ENCODE peak calls at places on chromosomes 2 and 18, in ten cellular contexts. G is psoas muscle; S is IMR-90; D is fibroblast of lung; X is CMK; U is retina; O is stomach; Q is activated CD4-positive, alpha-beta T cell treated with anti-CD3 and anti-CD28 coated beads, Interleukin-2, amount 10 ng/mL, durations not matched to agents 7 days and 5 days; W is AG09309; E is T1000. P is an unnamed sample.

GRCh38 chr2:239919779-239920545 is 105.2 kb downstream of the NDUFA10 start:
- DNase-seq in W (no peak), X (no peak), G (no peak), Q (no peak), O (no peak), S (no peak), U (no peak), D (no peak), E (no peak), P (no peak)

GRCh38 chr2:5766621-5767020 is 74.4 kb downstream of the SOX11 start:
- DNase-seq in U (no peak), O (no peak), S (peak), W (no peak), G (no peak), X (no peak), Q (no peak), E (no peak), D (peak), P (no peak)

GRCh38 chr2:112662702-112663101 is 17.0 kb downstream of the SLC20A1 start:
- DNase-seq in O (no peak), U (no peak), E (no peak), X (no peak), G (no peak), S (no peak), D (no peak), Q (no peak), W (no peak), P (no peak)

GRCh38 chr18:53380063-53380639 is 844.3 kb downstream of the MBD2 start:
- DNase-seq in O (no peak), E (no peak), Q (no peak), D (peak), W (peak), S (peak), U (peak), X (no peak), G (no peak), P (peak)

GRCh38 chr2:115122701-115123100 is 680.3 kb downstream of the DPP10 start:
- DNase-seq in O (no peak), D (no peak), G (no peak), Q (no peak), E (peak), U (no peak), W (no peak), X (no peak), S (no peak), P (no peak)

GRCh38 chr18:65435529-65435928 is 315.3 kb upstream of the CDH7 start:
- DNase-seq in O (no peak), X (no peak), Q (no peak), D (no peak), W (no peak), S (no peak), E (no peak), U (no peak), G (no peak), P (no peak)

GRCh38 chr18:31120594-31120993 is 18.4 kb upstream of the DSC2 start:
- DNase-seq in X (no peak), U (no peak), W (no peak), O (no peak), E (no peak), S (no peak), D (no peak), Q (no peak), G (no peak), P (no peak)

GRCh38 chr2:26850002-26850431 is 2.1 kb downstream of the DPYSL5 start:
- DNase-seq in E (no peak), O (no peak), S (no peak), U (peak), D (no peak), G (no peak), W (no peak), X (no peak), Q (no peak), P (no peak)

GRCh38 chr2:88538362-88538917 is 85.9 kb upstream of the FOXI3 start:
- DNase-seq in E (no peak), O (no peak), G (no peak), X (no peak), U (no peak), S (no peak), Q (no peak), W (no peak), D (no peak), P (no peak)

GRCh38 chr2:124018894-124019293 is 6.2 kb upstream of the CNTNAP5 start:
- DNase-seq in S (no peak), X (no peak), Q (no peak), O (no peak), G (no peak), E (no peak), D (no peak), W (no peak), U (no peak), P (no peak)

GRCh38 chr18:11976463-11976862 is 4.8 kb upstream of the IMPA2 start:
- DNase-seq in D (no peak), Q (no peak), G (no peak), X (no peak), S (no peak), O (no peak), W (no peak), E (no peak), U (no peak), P (no peak)

GRCh38 chr2:191533693-191534175 is 144.2 kb upstream of the NABP1 start:
- DNase-seq in G (no peak), Q (no peak), S (no peak), D (no peak), O (no peak), E (no peak), X (no peak), U (no peak), W (no peak), P (no peak)

GRCh38 chr2:235116885-235117492 is 165.2 kb downstream of the SH3BP4 start:
- DNase-seq in G (no peak), D (peak), O (no peak), U (no peak), E (no peak), W (no peak), S (peak), Q (no peak), X (no peak), P (peak)

GRCh38 chr18:61274561-61274960 is 58.7 kb upstream of the CDH20 start:
- DNase-seq in O (no peak), U (no peak), G (no peak), S (no peak), X (no peak), D (no peak), E (no peak), Q (no peak), W (no peak), P (no peak)

GRCh38 chr2:120020554-120020953 is 7.7 kb downstream of the EPB41L5 start:
- DNase-seq in W (no peak), X (no peak), O (no peak), U (no peak), S (no peak), Q (no peak), G (no peak), D (peak), E (no peak), P (no peak)

GRCh38 chr2:215590353-215590752 is 154.5 kb upstream of the FN1 start:
- DNase-seq in Q (no peak), W (no peak), O (no peak), X (no peak), U (no peak), D (peak), G (no peak), E (no peak), S (peak), P (peak)

GRCh38 chr2:58845011-58845410 is 603.9 kb upstream of the FANCL start:
- DNase-seq in O (no peak), Q (no peak), W (no peak), X (no peak), S (no peak), U (no peak), E (no peak), G (no peak), D (no peak), P (no peak)

GRCh38 chr2:10043906-10044601 is 704 bp downstream of the KLF11 start:
- DNase-seq in E (peak), S (peak), O (peak), G (peak), U (peak), W (peak), D (peak), X (peak), Q (peak), P (peak)

GRCh38 chr2:159226059-159226461 is 60.4 kb downstream of the WDSUB1 start:
- DNase-seq in G (no peak), E (no peak), O (peak), D (peak), S (peak), U (no peak), W (no peak), X (no peak), Q (no peak), P (peak)

GRCh38 chr2:238135601-238136150 is 2.8 kb upstream of the KLHL30 start:
- DNase-seq in E (no peak), Q (no peak), D (no peak), S (no peak), X (no peak), U (no peak), O (no peak), W (no peak), G (no peak), P (no peak)

GRCh38 chr18:8843005-8843404 is 137.6 kb downstream of the MTCL1 start:
- DNase-seq in D (no peak), E (no peak), G (no peak), Q (no peak), O (no peak), S (no peak), W (no peak), X (no peak), U (no peak), P (no peak)

GRCh38 chr2:172513524-172513900 is 42.4 kb upstream of the PDK1 start:
- DNase-seq in W (no peak), U (no peak), O (no peak), D (no peak), G (no peak), S (no peak), Q (no peak), E (no peak), X (no peak), P (no peak)

GRCh38 chr2:63914311-63914710 is 72.6 kb downstream of the UGP2 start:
- DNase-seq in X (no peak), G (no peak), O (no peak), Q (no peak), W (no peak), D (no peak), S (no peak), U (no peak), E (no peak), P (no peak)

GRCh38 chr2:19541884-19542283 is 183.5 kb upstream of the OSR1 start:
- DNase-seq in W (no peak), E (no peak), O (no peak), S (no peak), U (no peak), D (no peak), Q (no peak), X (no peak), G (no peak), P (peak)

GRCh38 chr18:9985641-9986040 is 71.8 kb downstream of the VAPA start:
- DNase-seq in U (no peak), O (no peak), G (no peak), D (no peak), Q (no peak), W (no peak), X (no peak), S (no peak), E (no peak), P (no peak)

GRCh38 chr18:384897-385296 is 115.6 kb downstream of the COLEC12 start:
- DNase-seq in O (no peak), G (no peak), D (no peak), U (no peak), X (no peak), W (no peak), E (no peak), Q (no peak), S (no peak), P (no peak)

GRCh38 chr2:133508546-133509165 is 59.6 kb downstream of the NCKAP5 start:
- DNase-seq in G (no peak), W (no peak), D (no peak), O (no peak), E (no peak), U (peak), X (no peak), S (no peak), Q (no peak), P (no peak)

GRCh38 chr2:123771928-123772632 is 253.0 kb upstream of the CNTNAP5 start:
- DNase-seq in W (no peak), G (no peak), Q (no peak), D (no peak), O (no peak), X (no peak), U (no peak), S (no peak), E (no peak), P (peak)

GRCh38 chr2:126681505-126681904 is 25.5 kb downstream of the GYPC start:
- DNase-seq in Q (no peak), X (no peak), O (no peak), D (no peak), G (no peak), S (no peak), W (no peak), U (no peak), E (no peak), P (no peak)

P was measured in M059J.